ENCODE peak calls at places on chromosomes 7 and 10, in five cellular contexts. One of them, this sample, is unnamed. For H3K27me3, the result is how much of the 10 kb centered on the place peaks cover.

GRCh38 chr7:128103498-128104108 is 72.4 kb upstream of the LRRC4 start:
- DNase-seq in SJSA1: no peak
- DNase-seq in esophagus squamous epithelium: no peak
- DNase-seq in BJ: no peak
- DNase-seq in CD4-positive, CD25-positive, alpha-beta regulatory T cell: no peak
- DNase-seq in this sample: peak

GRCh38 chr10:31133628-31134302 is 102.1 kb upstream of the ZNF438 start:
- DNase-seq in BJ: no peak
- DNase-seq in SJSA1: peak
- DNase-seq in CD4-positive, CD25-positive, alpha-beta regulatory T cell: peak
- DNase-seq in esophagus squamous epithelium: no peak
- DNase-seq in this sample: peak

GRCh38 chr7:1096156-1097119 is 8.5 kb downstream of the GPER1 start:
- DNase-seq in BJ: no peak
- DNase-seq in CD4-positive, CD25-positive, alpha-beta regulatory T cell: no peak
- DNase-seq in esophagus squamous epithelium: no peak
- DNase-seq in SJSA1: no peak
- DNase-seq in this sample: no peak

GRCh38 chr10:79348640-79348988 is 1.3 kb downstream of the PPIF start:
- DNase-seq in SJSA1: no peak
- DNase-seq in esophagus squamous epithelium: no peak
- DNase-seq in CD4-positive, CD25-positive, alpha-beta regulatory T cell: no peak
- DNase-seq in BJ: no peak
- DNase-seq in this sample: no peak

GRCh38 chr7:115941703-115942268 is 88.8 kb downstream of the TFEC start:
- DNase-seq in esophagus squamous epithelium: no peak
- DNase-seq in BJ: no peak
- DNase-seq in SJSA1: no peak
- DNase-seq in CD4-positive, CD25-positive, alpha-beta regulatory T cell: no peak
- DNase-seq in this sample: no peak

GRCh38 chr7:142194201-142194600 is 63.7 kb downstream of the PRSS58 start:
- DNase-seq in BJ: no peak
- DNase-seq in SJSA1: no peak
- DNase-seq in esophagus squamous epithelium: no peak
- DNase-seq in CD4-positive, CD25-positive, alpha-beta regulatory T cell: no peak
- DNase-seq in this sample: no peak

GRCh38 chr7:1229956-1230355 is 2.7 kb upstream of the UNCX start:
- DNase-seq in CD4-positive, CD25-positive, alpha-beta regulatory T cell: no peak
- DNase-seq in BJ: no peak
- DNase-seq in SJSA1: no peak
- DNase-seq in esophagus squamous epithelium: no peak
- DNase-seq in this sample: peak

GRCh38 chr10:97867220-97867800 is 17.7 kb downstream of the GOLGA7B start:
- DNase-seq in SJSA1: no peak
- DNase-seq in esophagus squamous epithelium: no peak
- DNase-seq in BJ: no peak
- DNase-seq in CD4-positive, CD25-positive, alpha-beta regulatory T cell: no peak
- DNase-seq in this sample: no peak

GRCh38 chr7:120898710-120899499 is 41.0 kb upstream of the TSPAN12 start:
- DNase-seq in BJ: no peak
- DNase-seq in esophagus squamous epithelium: no peak
- DNase-seq in CD4-positive, CD25-positive, alpha-beta regulatory T cell: no peak
- DNase-seq in SJSA1: no peak
- DNase-seq in this sample: no peak

GRCh38 chr7:48161407-48162125 is 9.7 kb upstream of the ABCA13 start:
- DNase-seq in SJSA1: no peak
- DNase-seq in BJ: no peak
- DNase-seq in CD4-positive, CD25-positive, alpha-beta regulatory T cell: no peak
- DNase-seq in esophagus squamous epithelium: no peak
- DNase-seq in this sample: no peak

GRCh38 chr7:148662646-148663045 is 36.1 kb upstream of the CUL1 start:
- DNase-seq in SJSA1: no peak
- DNase-seq in BJ: no peak
- DNase-seq in CD4-positive, CD25-positive, alpha-beta regulatory T cell: no peak
- DNase-seq in esophagus squamous epithelium: no peak
- DNase-seq in this sample: no peak

GRCh38 chr7:132061931-132062330 is 505.5 kb upstream of the PODXL start:
- DNase-seq in SJSA1: no peak
- DNase-seq in esophagus squamous epithelium: no peak
- DNase-seq in CD4-positive, CD25-positive, alpha-beta regulatory T cell: no peak
- DNase-seq in BJ: no peak
- DNase-seq in this sample: no peak

GRCh38 chr7:104272767-104273384 is 55.5 kb upstream of the LHFPL3 start:
- DNase-seq in esophagus squamous epithelium: no peak
- DNase-seq in CD4-positive, CD25-positive, alpha-beta regulatory T cell: no peak
- DNase-seq in BJ: no peak
- DNase-seq in SJSA1: no peak
- DNase-seq in this sample: peak

GRCh38 chr10:52688906-52689305 is 83.7 kb downstream of the MBL2 start:
- DNase-seq in esophagus squamous epithelium: no peak
- DNase-seq in BJ: no peak
- DNase-seq in CD4-positive, CD25-positive, alpha-beta regulatory T cell: no peak
- DNase-seq in SJSA1: no peak
- DNase-seq in this sample: no peak

GRCh38 chr10:70779685-70780369 is 5.3 kb downstream of the TBATA start:
- DNase-seq in CD4-positive, CD25-positive, alpha-beta regulatory T cell: no peak
- DNase-seq in SJSA1: no peak
- DNase-seq in esophagus squamous epithelium: no peak
- DNase-seq in BJ: no peak
- DNase-seq in this sample: peak

GRCh38 chr10:116082211-116082610 is 190.8 kb downstream of the GFRA1 start:
- DNase-seq in BJ: no peak
- DNase-seq in esophagus squamous epithelium: no peak
- DNase-seq in CD4-positive, CD25-positive, alpha-beta regulatory T cell: no peak
- DNase-seq in SJSA1: no peak
- DNase-seq in this sample: no peak

GRCh38 chr10:22723783-22724182 is 9.4 kb upstream of the PIP4K2A start:
- DNase-seq in SJSA1: no peak
- DNase-seq in BJ: no peak
- DNase-seq in esophagus squamous epithelium: no peak
- DNase-seq in CD4-positive, CD25-positive, alpha-beta regulatory T cell: no peak
- DNase-seq in this sample: no peak

GRCh38 chr10:25059990-25060389 is 43.6 kb downstream of the THNSL1 start:
- DNase-seq in esophagus squamous epithelium: no peak
- DNase-seq in BJ: no peak
- DNase-seq in CD4-positive, CD25-positive, alpha-beta regulatory T cell: no peak
- DNase-seq in SJSA1: peak
- DNase-seq in this sample: no peak

GRCh38 chr10:78225611-78226010 is 191.9 kb downstream of the RPS24 start:
- DNase-seq in esophagus squamous epithelium: no peak
- DNase-seq in BJ: no peak
- DNase-seq in CD4-positive, CD25-positive, alpha-beta regulatory T cell: no peak
- DNase-seq in SJSA1: no peak
- DNase-seq in this sample: no peak

GRCh38 chr7:140478361-140479061 is 794 bp downstream of the MKRN1 start:
- DNase-seq in BJ: no peak
- DNase-seq in SJSA1: peak
- DNase-seq in esophagus squamous epithelium: no peak
- DNase-seq in CD4-positive, CD25-positive, alpha-beta regulatory T cell: no peak
- DNase-seq in this sample: peak

GRCh38 chr10:70602665-70603438 is at the start of gene PRF1:
- DNase-seq in CD4-positive, CD25-positive, alpha-beta regulatory T cell: peak
- DNase-seq in SJSA1: no peak
- DNase-seq in BJ: no peak
- DNase-seq in esophagus squamous epithelium: no peak
- DNase-seq in this sample: no peak

GRCh38 chr7:124764847-124765400 is 668 bp downstream of the GPR37 start:
- DNase-seq in esophagus squamous epithelium: no peak
- DNase-seq in BJ: no peak
- DNase-seq in CD4-positive, CD25-positive, alpha-beta regulatory T cell: no peak
- DNase-seq in SJSA1: no peak
- DNase-seq in this sample: peak

GRCh38 chr10:6774406-6774805 is 194.3 kb upstream of the PRKCQ start:
- DNase-seq in esophagus squamous epithelium: no peak
- DNase-seq in BJ: no peak
- DNase-seq in CD4-positive, CD25-positive, alpha-beta regulatory T cell: no peak
- DNase-seq in SJSA1: no peak
- DNase-seq in this sample: no peak

GRCh38 chr7:151008143-151008510 is 16.2 kb downstream of the ATG9B start:
- DNase-seq in esophagus squamous epithelium: no peak
- DNase-seq in SJSA1: no peak
- DNase-seq in BJ: no peak
- DNase-seq in CD4-positive, CD25-positive, alpha-beta regulatory T cell: no peak
- DNase-seq in this sample: peak

GRCh38 chr10:132616170-132616994 is 78.8 kb downstream of the INPP5A start:
- DNase-seq in BJ: no peak
- DNase-seq in esophagus squamous epithelium: no peak
- DNase-seq in SJSA1: peak
- DNase-seq in CD4-positive, CD25-positive, alpha-beta regulatory T cell: peak
- DNase-seq in this sample: peak

GRCh38 chr10:66931340-66931948 is 5.6 kb downstream of the LRRTM3 start:
- DNase-seq in SJSA1: no peak
- DNase-seq in CD4-positive, CD25-positive, alpha-beta regulatory T cell: no peak
- DNase-seq in esophagus squamous epithelium: no peak
- DNase-seq in BJ: peak
- DNase-seq in this sample: peak

GRCh38 chr7:150335101-150335773 is 6.2 kb downstream of the RARRES2 start:
- DNase-seq in esophagus squamous epithelium: no peak
- DNase-seq in BJ: peak
- DNase-seq in CD4-positive, CD25-positive, alpha-beta regulatory T cell: no peak
- DNase-seq in SJSA1: no peak
- DNase-seq in this sample: peak

GRCh38 chr10:22310928-22311327 is 5.3 kb upstream of the COMMD3 start:
- DNase-seq in BJ: no peak
- DNase-seq in esophagus squamous epithelium: no peak
- DNase-seq in CD4-positive, CD25-positive, alpha-beta regulatory T cell: no peak
- DNase-seq in SJSA1: no peak
- DNase-seq in this sample: no peak

GRCh38 chr10:20743142-20743541 is 154.0 kb downstream of the NEBL start:
- DNase-seq in BJ: no peak
- DNase-seq in CD4-positive, CD25-positive, alpha-beta regulatory T cell: no peak
- DNase-seq in SJSA1: no peak
- DNase-seq in esophagus squamous epithelium: no peak
- DNase-seq in this sample: no peak

GRCh38 chr7:27606270-27607209 is 56.1 kb downstream of the HIBADH start:
- DNase-seq in CD4-positive, CD25-positive, alpha-beta regulatory T cell: no peak
- DNase-seq in BJ: peak
- DNase-seq in SJSA1: peak
- DNase-seq in esophagus squamous epithelium: no peak
- DNase-seq in this sample: no peak

GRCh38 chr7:94297397-94297838 is 97.3 kb upstream of the COL1A2 start:
- DNase-seq in SJSA1: peak
- DNase-seq in CD4-positive, CD25-positive, alpha-beta regulatory T cell: no peak
- DNase-seq in esophagus squamous epithelium: no peak
- DNase-seq in BJ: peak
- DNase-seq in this sample: no peak

GRCh38 chr10:133061296-133062038 is 26.3 kb upstream of the ADGRA1 start:
- DNase-seq in esophagus squamous epithelium: no peak
- DNase-seq in SJSA1: no peak
- DNase-seq in BJ: no peak
- DNase-seq in CD4-positive, CD25-positive, alpha-beta regulatory T cell: no peak
- DNase-seq in this sample: no peak

GRCh38 chr7:116290740-116291139 is 80.4 kb downstream of the TES start:
- DNase-seq in BJ: no peak
- DNase-seq in SJSA1: no peak
- DNase-seq in esophagus squamous epithelium: no peak
- DNase-seq in CD4-positive, CD25-positive, alpha-beta regulatory T cell: no peak
- DNase-seq in this sample: peak

GRCh38 chr7:76268376-76268775 is 34.1 kb upstream of the HSPB1 start:
- DNase-seq in esophagus squamous epithelium: no peak
- DNase-seq in BJ: no peak
- DNase-seq in SJSA1: no peak
- DNase-seq in CD4-positive, CD25-positive, alpha-beta regulatory T cell: no peak
- DNase-seq in this sample: no peak

GRCh38 chr7:88301924-88302323 is 4.8 kb downstream of the STEAP4 start:
- DNase-seq in SJSA1: no peak
- DNase-seq in esophagus squamous epithelium: no peak
- DNase-seq in CD4-positive, CD25-positive, alpha-beta regulatory T cell: no peak
- DNase-seq in BJ: no peak
- DNase-seq in this sample: no peak

GRCh38 chr10:71486465-71487114 is 89.9 kb downstream of the CDH23 start:
- DNase-seq in CD4-positive, CD25-positive, alpha-beta regulatory T cell: no peak
- DNase-seq in BJ: no peak
- DNase-seq in esophagus squamous epithelium: no peak
- DNase-seq in SJSA1: no peak
- DNase-seq in this sample: peak

GRCh38 chr10:122474145-122474739 is 12.9 kb downstream of the HTRA1 start:
- DNase-seq in SJSA1: no peak
- DNase-seq in CD4-positive, CD25-positive, alpha-beta regulatory T cell: no peak
- DNase-seq in BJ: no peak
- DNase-seq in esophagus squamous epithelium: no peak
- DNase-seq in this sample: no peak
- H3K4me3 ChIP-seq in SJSA1: no peak
- H3K4me3 ChIP-seq in CD4-positive, CD25-positive, alpha-beta regulatory T cell: no peak
- H3K4me3 ChIP-seq in BJ: no peak
- H3K4me3 ChIP-seq in esophagus squamous epithelium: no peak
- H3K4me3 ChIP-seq in this sample: no peak

GRCh38 chr7:155518633-155519032 is 27.7 kb downstream of the CNPY1 start:
- DNase-seq in esophagus squamous epithelium: no peak
- DNase-seq in BJ: no peak
- DNase-seq in SJSA1: no peak
- DNase-seq in CD4-positive, CD25-positive, alpha-beta regulatory T cell: no peak
- DNase-seq in this sample: no peak
- H3K27me3 ChIP-seq in esophagus squamous epithelium: half or more
- H3K27me3 ChIP-seq in BJ: under half
- H3K27me3 ChIP-seq in SJSA1: half or more
- H3K27me3 ChIP-seq in CD4-positive, CD25-positive, alpha-beta regulatory T cell: under half
- H3K27me3 ChIP-seq in this sample: under half

GRCh38 chr10:35257057-35257983 is 79.0 kb upstream of the CCNY start:
- DNase-seq in CD4-positive, CD25-positive, alpha-beta regulatory T cell: no peak
- DNase-seq in esophagus squamous epithelium: no peak
- DNase-seq in SJSA1: no peak
- DNase-seq in BJ: no peak
- DNase-seq in this sample: no peak

GRCh38 chr10:35262436-35262835 is 73.9 kb upstream of the CCNY start:
- DNase-seq in BJ: no peak
- DNase-seq in CD4-positive, CD25-positive, alpha-beta regulatory T cell: no peak
- DNase-seq in esophagus squamous epithelium: no peak
- DNase-seq in SJSA1: no peak
- DNase-seq in this sample: no peak

GRCh38 chr10:35265435-35265834 is 70.9 kb upstream of the CCNY start:
- DNase-seq in BJ: no peak
- DNase-seq in SJSA1: no peak
- DNase-seq in esophagus squamous epithelium: no peak
- DNase-seq in CD4-positive, CD25-positive, alpha-beta regulatory T cell: no peak
- DNase-seq in this sample: no peak

GRCh38 chr10:35259769-35260397 is 76.4 kb upstream of the CCNY start:
- DNase-seq in BJ: peak
- DNase-seq in esophagus squamous epithelium: no peak
- DNase-seq in SJSA1: peak
- DNase-seq in CD4-positive, CD25-positive, alpha-beta regulatory T cell: no peak
- DNase-seq in this sample: no peak
- H3K4me3 ChIP-seq in BJ: no peak
- H3K4me3 ChIP-seq in esophagus squamous epithelium: no peak
- H3K4me3 ChIP-seq in SJSA1: no peak
- H3K4me3 ChIP-seq in CD4-positive, CD25-positive, alpha-beta regulatory T cell: no peak
- H3K4me3 ChIP-seq in this sample: no peak

GRCh38 chr7:17098515-17098914 is 199.9 kb upstream of the AHR start:
- DNase-seq in BJ: no peak
- DNase-seq in esophagus squamous epithelium: no peak
- DNase-seq in SJSA1: no peak
- DNase-seq in CD4-positive, CD25-positive, alpha-beta regulatory T cell: no peak
- DNase-seq in this sample: no peak
- H3K27me3 ChIP-seq in BJ: under half
- H3K27me3 ChIP-seq in esophagus squamous epithelium: under half
- H3K27me3 ChIP-seq in SJSA1: under half
- H3K27me3 ChIP-seq in CD4-positive, CD25-positive, alpha-beta regulatory T cell: under half
- H3K27me3 ChIP-seq in this sample: under half

This sample was measured in H7.